ENCODE peak calls at places on chromosomes 2 and 18, in six cellular contexts. Y is endodermal cell, P is psoas muscle, I is PC-9, C is adrenal gland, G is lower lobe of right lung. D is an unnamed sample.

GRCh38 chr2:109382236-109382930 is 231.4 kb downstream of the SEPTIN10 start:
- DNase-seq in Y (peak), P (no peak), I (no peak), C (no peak), G (no peak), D (no peak)

GRCh38 chr2:60479226-60480088 is 74.0 kb downstream of the BCL11A start:
- DNase-seq in Y (peak), P (no peak), I (no peak), C (no peak), G (no peak), D (no peak)

GRCh38 chr2:229616433-229616832 is 97.9 kb downstream of the DNER start:
- DNase-seq in Y (no peak), P (no peak), I (no peak), C (no peak), G (no peak), D (no peak)

GRCh38 chr2:169258045-169258601 is 104.2 kb downstream of the LRP2 start:
- DNase-seq in Y (no peak), P (no peak), I (no peak), C (no peak), G (no peak), D (no peak)

GRCh38 chr2:207475546-207475945 is 54.2 kb upstream of the CREB1 start:
- DNase-seq in Y (no peak), P (no peak), I (no peak), C (no peak), G (no peak), D (no peak)

GRCh38 chr2:118310878-118311442 is 222.7 kb downstream of the INSIG2 start:
- DNase-seq in Y (peak), P (peak), I (no peak), C (no peak), G (no peak), D (no peak)

GRCh38 chr18:59340817-59341216 is 18.2 kb downstream of the LMAN1 start:
- DNase-seq in Y (no peak), P (no peak), I (no peak), C (no peak), G (no peak), D (no peak)

GRCh38 chr2:47069628-47070154 is 85.4 kb downstream of the STPG4 start:
- DNase-seq in Y (peak), P (peak), I (peak), C (no peak), G (peak), D (peak)

GRCh38 chr2:115549731-115550130 is 1107.3 kb downstream of the DPP10 start:
- DNase-seq in Y (no peak), P (no peak), I (no peak), C (no peak), G (no peak), D (no peak)

GRCh38 chr18:44536619-44537018 is 144.1 kb upstream of the SETBP1 start:
- DNase-seq in Y (no peak), P (no peak), I (no peak), C (no peak), G (no peak), D (no peak)

GRCh38 chr2:51247252-51247651 is 215.3 kb upstream of the NRXN1 start:
- DNase-seq in Y (no peak), P (no peak), I (no peak), C (no peak), G (no peak), D (no peak)

GRCh38 chr2:31138037-31138962 is at the start of gene GALNT14:
- DNase-seq in Y (peak), P (peak), I (peak), C (peak), G (peak), D (peak)

GRCh38 chr2:135551356-135551755 is 20.1 kb downstream of the R3HDM1 start:
- DNase-seq in Y (no peak), P (no peak), I (no peak), C (no peak), G (no peak), D (no peak)

GRCh38 chr18:39037925-39038324 is 1472.3 kb upstream of the CELF4 start:
- DNase-seq in Y (no peak), P (no peak), I (no peak), C (no peak), G (no peak), D (no peak)

GRCh38 chr2:68244456-68244855 is 7.9 kb downstream of the PPP3R1 start:
- DNase-seq in Y (no peak), P (no peak), I (no peak), C (no peak), G (no peak), D (no peak)
- TF ChIP-seq CTCF in Y (peak), P (peak), I (no peak), C (peak), G (no peak), D (no peak)

GRCh38 chr2:43218221-43218549 is 8.2 kb downstream of the ZFP36L2 start:
- DNase-seq in Y (no peak), P (no peak), I (no peak), C (no peak), G (no peak), D (no peak)
- TF ChIP-seq CTCF in Y (peak), P (peak), I (no peak), C (peak), G (no peak), D (no peak)

GRCh38 chr2:23545391-23545790 is 160.4 kb downstream of the KLHL29 start:
- DNase-seq in Y (no peak), P (no peak), I (no peak), C (no peak), G (no peak), D (no peak)
- TF ChIP-seq CTCF in Y (no peak), P (no peak), I (no peak), C (no peak), G (no peak), D (no peak)

GRCh38 chr2:108184421-108184820 is 55.3 kb upstream of the SULT1C3 start:
- DNase-seq in Y (no peak), P (no peak), I (no peak), C (no peak), G (no peak), D (peak)

DNA sequence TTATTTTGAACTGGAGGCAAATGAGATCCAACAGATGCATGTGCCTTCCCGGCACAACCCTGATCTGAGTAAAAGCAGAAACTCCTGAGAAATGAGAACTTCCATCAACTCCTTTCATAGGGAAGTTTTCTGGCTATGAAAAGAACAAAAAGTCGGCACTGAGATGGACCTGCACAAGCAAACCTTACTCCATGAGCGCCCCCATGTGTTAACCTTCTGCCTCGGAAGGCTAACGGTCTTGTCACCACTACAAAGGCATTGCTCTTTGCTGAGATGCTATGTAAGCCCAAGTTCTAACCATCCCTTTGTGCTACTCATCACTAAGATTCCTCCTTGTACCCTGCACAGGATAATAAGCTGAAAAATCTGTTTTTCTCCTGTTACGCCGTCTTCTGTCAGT is 57.3 kb upstream of the SULT1C3 start:
- DNase-seq in Y (peak), P (no peak), I (peak), C (peak), G (no peak), D (peak)
- TF ChIP-seq CTCF in Y (peak), P (no peak), I (peak), C (no peak), G (no peak), D (peak)